ENCODE peak calls at places on chromosome 15, in ten cellular contexts. One of them, this sample, is unnamed.

GRCh38 chr15:85027033-85027380 is 45.4 kb downstream of the PDE8A start:
- DNase-seq in stimulated activated CD8-positive, alpha-beta memory T cell treated with anti-CD3 and anti-CD28 coated beads, Interleukin-7, amount 100 ng/mL, for 48 hours: no peak
- DNase-seq in right atrium auricular region: no peak
- DNase-seq in WTC11: no peak
- DNase-seq in sigmoid colon: no peak
- DNase-seq in Ammon's horn: no peak
- DNase-seq in H54: no peak
- DNase-seq in tibial artery: no peak
- DNase-seq in ascending aorta: no peak
- DNase-seq in activated CD4-positive, alpha-beta memory T cell treated with anti-CD3 and anti-CD28 coated beads for 36 hours: no peak
- DNase-seq in this sample: no peak

GRCh38 chr15:77012117-77012712 is 17.3 kb downstream of the PSTPIP1 start:
- DNase-seq in stimulated activated CD8-positive, alpha-beta memory T cell treated with anti-CD3 and anti-CD28 coated beads, Interleukin-7, amount 100 ng/mL, for 48 hours: no peak
- DNase-seq in right atrium auricular region: no peak
- DNase-seq in WTC11: no peak
- DNase-seq in sigmoid colon: no peak
- DNase-seq in Ammon's horn: no peak
- DNase-seq in H54: no peak
- DNase-seq in tibial artery: no peak
- DNase-seq in ascending aorta: no peak
- DNase-seq in activated CD4-positive, alpha-beta memory T cell treated with anti-CD3 and anti-CD28 coated beads for 36 hours: no peak
- DNase-seq in this sample: no peak

GRCh38 chr15:40090774-40091455 is 17.8 kb downstream of the BMF start:
- DNase-seq in stimulated activated CD8-positive, alpha-beta memory T cell treated with anti-CD3 and anti-CD28 coated beads, Interleukin-7, amount 100 ng/mL, for 48 hours: no peak
- DNase-seq in right atrium auricular region: no peak
- DNase-seq in WTC11: no peak
- DNase-seq in sigmoid colon: no peak
- DNase-seq in Ammon's horn: no peak
- DNase-seq in H54: no peak
- DNase-seq in tibial artery: peak
- DNase-seq in ascending aorta: no peak
- DNase-seq in activated CD4-positive, alpha-beta memory T cell treated with anti-CD3 and anti-CD28 coated beads for 36 hours: no peak
- DNase-seq in this sample: no peak

GRCh38 chr15:70253461-70254156 is 155.9 kb upstream of the TLE3 start:
- DNase-seq in stimulated activated CD8-positive, alpha-beta memory T cell treated with anti-CD3 and anti-CD28 coated beads, Interleukin-7, amount 100 ng/mL, for 48 hours: no peak
- DNase-seq in right atrium auricular region: no peak
- DNase-seq in WTC11: no peak
- DNase-seq in sigmoid colon: no peak
- DNase-seq in Ammon's horn: no peak
- DNase-seq in H54: no peak
- DNase-seq in tibial artery: peak
- DNase-seq in ascending aorta: no peak
- DNase-seq in activated CD4-positive, alpha-beta memory T cell treated with anti-CD3 and anti-CD28 coated beads for 36 hours: no peak
- DNase-seq in this sample: no peak

GRCh38 chr15:64009241-64009640 is 37.0 kb downstream of the DAPK2 start:
- DNase-seq in stimulated activated CD8-positive, alpha-beta memory T cell treated with anti-CD3 and anti-CD28 coated beads, Interleukin-7, amount 100 ng/mL, for 48 hours: no peak
- DNase-seq in right atrium auricular region: no peak
- DNase-seq in WTC11: no peak
- DNase-seq in sigmoid colon: no peak
- DNase-seq in Ammon's horn: no peak
- DNase-seq in H54: no peak
- DNase-seq in tibial artery: no peak
- DNase-seq in ascending aorta: no peak
- DNase-seq in activated CD4-positive, alpha-beta memory T cell treated with anti-CD3 and anti-CD28 coated beads for 36 hours: peak
- DNase-seq in this sample: no peak

GRCh38 chr15:38252481-38253311 is at the start of gene SPRED1:
- DNase-seq in stimulated activated CD8-positive, alpha-beta memory T cell treated with anti-CD3 and anti-CD28 coated beads, Interleukin-7, amount 100 ng/mL, for 48 hours: peak
- DNase-seq in right atrium auricular region: peak
- DNase-seq in WTC11: peak
- DNase-seq in sigmoid colon: peak
- DNase-seq in Ammon's horn: peak
- DNase-seq in H54: peak
- DNase-seq in tibial artery: peak
- DNase-seq in ascending aorta: peak
- DNase-seq in activated CD4-positive, alpha-beta memory T cell treated with anti-CD3 and anti-CD28 coated beads for 36 hours: peak
- DNase-seq in this sample: peak

GRCh38 chr15:92925409-92925808 is 25.3 kb downstream of the CHD2 start:
- DNase-seq in stimulated activated CD8-positive, alpha-beta memory T cell treated with anti-CD3 and anti-CD28 coated beads, Interleukin-7, amount 100 ng/mL, for 48 hours: no peak
- DNase-seq in right atrium auricular region: no peak
- DNase-seq in WTC11: no peak
- DNase-seq in sigmoid colon: no peak
- DNase-seq in Ammon's horn: no peak
- DNase-seq in H54: no peak
- DNase-seq in tibial artery: no peak
- DNase-seq in ascending aorta: no peak
- DNase-seq in activated CD4-positive, alpha-beta memory T cell treated with anti-CD3 and anti-CD28 coated beads for 36 hours: no peak
- DNase-seq in this sample: no peak

GRCh38 chr15:70186152-70186551 is 88.4 kb upstream of the TLE3 start:
- DNase-seq in stimulated activated CD8-positive, alpha-beta memory T cell treated with anti-CD3 and anti-CD28 coated beads, Interleukin-7, amount 100 ng/mL, for 48 hours: no peak
- DNase-seq in right atrium auricular region: no peak
- DNase-seq in WTC11: no peak
- DNase-seq in sigmoid colon: peak
- DNase-seq in Ammon's horn: no peak
- DNase-seq in H54: no peak
- DNase-seq in tibial artery: no peak
- DNase-seq in ascending aorta: no peak
- DNase-seq in activated CD4-positive, alpha-beta memory T cell treated with anti-CD3 and anti-CD28 coated beads for 36 hours: no peak
- DNase-seq in this sample: no peak

GRCh38 chr15:47756872-47757271 is 39.6 kb downstream of the SEMA6D start:
- DNase-seq in stimulated activated CD8-positive, alpha-beta memory T cell treated with anti-CD3 and anti-CD28 coated beads, Interleukin-7, amount 100 ng/mL, for 48 hours: no peak
- DNase-seq in right atrium auricular region: no peak
- DNase-seq in WTC11: no peak
- DNase-seq in sigmoid colon: no peak
- DNase-seq in Ammon's horn: peak
- DNase-seq in H54: no peak
- DNase-seq in tibial artery: no peak
- DNase-seq in ascending aorta: peak
- DNase-seq in activated CD4-positive, alpha-beta memory T cell treated with anti-CD3 and anti-CD28 coated beads for 36 hours: no peak
- DNase-seq in this sample: no peak

GRCh38 chr15:66294157-66294931 is 976 bp downstream of the DIS3L start:
- DNase-seq in stimulated activated CD8-positive, alpha-beta memory T cell treated with anti-CD3 and anti-CD28 coated beads, Interleukin-7, amount 100 ng/mL, for 48 hours: no peak
- DNase-seq in right atrium auricular region: peak
- DNase-seq in WTC11: no peak
- DNase-seq in sigmoid colon: no peak
- DNase-seq in Ammon's horn: peak
- DNase-seq in H54: peak
- DNase-seq in tibial artery: no peak
- DNase-seq in ascending aorta: no peak
- DNase-seq in activated CD4-positive, alpha-beta memory T cell treated with anti-CD3 and anti-CD28 coated beads for 36 hours: peak
- DNase-seq in this sample: no peak

GRCh38 chr15:90562669-90563068 is 32.9 kb downstream of the CRTC3 start:
- DNase-seq in stimulated activated CD8-positive, alpha-beta memory T cell treated with anti-CD3 and anti-CD28 coated beads, Interleukin-7, amount 100 ng/mL, for 48 hours: no peak
- DNase-seq in right atrium auricular region: no peak
- DNase-seq in WTC11: no peak
- DNase-seq in sigmoid colon: no peak
- DNase-seq in Ammon's horn: no peak
- DNase-seq in H54: no peak
- DNase-seq in tibial artery: no peak
- DNase-seq in ascending aorta: no peak
- DNase-seq in activated CD4-positive, alpha-beta memory T cell treated with anti-CD3 and anti-CD28 coated beads for 36 hours: no peak
- DNase-seq in this sample: no peak

GRCh38 chr15:80991446-80991845 is 1.8 kb upstream of the MESD start:
- DNase-seq in stimulated activated CD8-positive, alpha-beta memory T cell treated with anti-CD3 and anti-CD28 coated beads, Interleukin-7, amount 100 ng/mL, for 48 hours: no peak
- DNase-seq in right atrium auricular region: peak
- DNase-seq in WTC11: no peak
- DNase-seq in sigmoid colon: peak
- DNase-seq in Ammon's horn: peak
- DNase-seq in H54: no peak
- DNase-seq in tibial artery: peak
- DNase-seq in ascending aorta: peak
- DNase-seq in activated CD4-positive, alpha-beta memory T cell treated with anti-CD3 and anti-CD28 coated beads for 36 hours: peak
- DNase-seq in this sample: peak

GRCh38 chr15:29024681-29025080 is 138.9 kb downstream of the APBA2 start:
- DNase-seq in stimulated activated CD8-positive, alpha-beta memory T cell treated with anti-CD3 and anti-CD28 coated beads, Interleukin-7, amount 100 ng/mL, for 48 hours: no peak
- DNase-seq in right atrium auricular region: no peak
- DNase-seq in WTC11: no peak
- DNase-seq in sigmoid colon: no peak
- DNase-seq in Ammon's horn: no peak
- DNase-seq in H54: no peak
- DNase-seq in tibial artery: no peak
- DNase-seq in ascending aorta: no peak
- DNase-seq in activated CD4-positive, alpha-beta memory T cell treated with anti-CD3 and anti-CD28 coated beads for 36 hours: no peak
- DNase-seq in this sample: no peak

GRCh38 chr15:73697033-73697467 is 12.9 kb downstream of the CD276 start:
- DNase-seq in stimulated activated CD8-positive, alpha-beta memory T cell treated with anti-CD3 and anti-CD28 coated beads, Interleukin-7, amount 100 ng/mL, for 48 hours: peak
- DNase-seq in right atrium auricular region: peak
- DNase-seq in WTC11: peak
- DNase-seq in sigmoid colon: peak
- DNase-seq in Ammon's horn: peak
- DNase-seq in H54: peak
- DNase-seq in tibial artery: peak
- DNase-seq in ascending aorta: peak
- DNase-seq in activated CD4-positive, alpha-beta memory T cell treated with anti-CD3 and anti-CD28 coated beads for 36 hours: peak
- DNase-seq in this sample: no peak

GRCh38 chr15:88250826-88251225 is 5.7 kb downstream of the NTRK3 start:
- DNase-seq in stimulated activated CD8-positive, alpha-beta memory T cell treated with anti-CD3 and anti-CD28 coated beads, Interleukin-7, amount 100 ng/mL, for 48 hours: no peak
- DNase-seq in right atrium auricular region: no peak
- DNase-seq in WTC11: no peak
- DNase-seq in sigmoid colon: no peak
- DNase-seq in Ammon's horn: no peak
- DNase-seq in H54: no peak
- DNase-seq in tibial artery: no peak
- DNase-seq in ascending aorta: no peak
- DNase-seq in activated CD4-positive, alpha-beta memory T cell treated with anti-CD3 and anti-CD28 coated beads for 36 hours: no peak
- DNase-seq in this sample: no peak

GRCh38 chr15:60735559-60736047 is 256.7 kb upstream of the ICE2 start:
- DNase-seq in stimulated activated CD8-positive, alpha-beta memory T cell treated with anti-CD3 and anti-CD28 coated beads, Interleukin-7, amount 100 ng/mL, for 48 hours: no peak
- DNase-seq in right atrium auricular region: no peak
- DNase-seq in WTC11: no peak
- DNase-seq in sigmoid colon: no peak
- DNase-seq in Ammon's horn: no peak
- DNase-seq in H54: no peak
- DNase-seq in tibial artery: no peak
- DNase-seq in ascending aorta: no peak
- DNase-seq in activated CD4-positive, alpha-beta memory T cell treated with anti-CD3 and anti-CD28 coated beads for 36 hours: no peak
- DNase-seq in this sample: no peak

GRCh38 chr15:77516076-77516475 is 95.4 kb downstream of the HMG20A start:
- DNase-seq in stimulated activated CD8-positive, alpha-beta memory T cell treated with anti-CD3 and anti-CD28 coated beads, Interleukin-7, amount 100 ng/mL, for 48 hours: no peak
- DNase-seq in right atrium auricular region: no peak
- DNase-seq in WTC11: no peak
- DNase-seq in sigmoid colon: no peak
- DNase-seq in Ammon's horn: no peak
- DNase-seq in H54: peak
- DNase-seq in tibial artery: no peak
- DNase-seq in ascending aorta: no peak
- DNase-seq in activated CD4-positive, alpha-beta memory T cell treated with anti-CD3 and anti-CD28 coated beads for 36 hours: no peak
- DNase-seq in this sample: no peak

GRCh38 chr15:77863491-77864105 is 213.9 kb downstream of the TBC1D2B start:
- DNase-seq in stimulated activated CD8-positive, alpha-beta memory T cell treated with anti-CD3 and anti-CD28 coated beads, Interleukin-7, amount 100 ng/mL, for 48 hours: no peak
- DNase-seq in right atrium auricular region: no peak
- DNase-seq in WTC11: no peak
- DNase-seq in sigmoid colon: no peak
- DNase-seq in Ammon's horn: no peak
- DNase-seq in H54: no peak
- DNase-seq in tibial artery: peak
- DNase-seq in ascending aorta: no peak
- DNase-seq in activated CD4-positive, alpha-beta memory T cell treated with anti-CD3 and anti-CD28 coated beads for 36 hours: no peak
- DNase-seq in this sample: no peak

GRCh38 chr15:76401285-76401684 is 64.7 kb downstream of the ISL2 start:
- DNase-seq in stimulated activated CD8-positive, alpha-beta memory T cell treated with anti-CD3 and anti-CD28 coated beads, Interleukin-7, amount 100 ng/mL, for 48 hours: no peak
- DNase-seq in right atrium auricular region: no peak
- DNase-seq in WTC11: no peak
- DNase-seq in sigmoid colon: no peak
- DNase-seq in Ammon's horn: no peak
- DNase-seq in H54: no peak
- DNase-seq in tibial artery: no peak
- DNase-seq in ascending aorta: no peak
- DNase-seq in activated CD4-positive, alpha-beta memory T cell treated with anti-CD3 and anti-CD28 coated beads for 36 hours: no peak
- DNase-seq in this sample: no peak

GRCh38 chr15:99735868-99736267 is 2.6 kb upstream of the LYSMD4 start:
- DNase-seq in stimulated activated CD8-positive, alpha-beta memory T cell treated with anti-CD3 and anti-CD28 coated beads, Interleukin-7, amount 100 ng/mL, for 48 hours: no peak
- DNase-seq in right atrium auricular region: no peak
- DNase-seq in WTC11: no peak
- DNase-seq in sigmoid colon: no peak
- DNase-seq in Ammon's horn: no peak
- DNase-seq in H54: no peak
- DNase-seq in tibial artery: no peak
- DNase-seq in ascending aorta: peak
- DNase-seq in activated CD4-positive, alpha-beta memory T cell treated with anti-CD3 and anti-CD28 coated beads for 36 hours: no peak
- DNase-seq in this sample: peak

GRCh38 chr15:26667222-26667988 is 105.5 kb downstream of the GABRB3 start:
- DNase-seq in stimulated activated CD8-positive, alpha-beta memory T cell treated with anti-CD3 and anti-CD28 coated beads, Interleukin-7, amount 100 ng/mL, for 48 hours: no peak
- DNase-seq in right atrium auricular region: no peak
- DNase-seq in WTC11: no peak
- DNase-seq in sigmoid colon: no peak
- DNase-seq in Ammon's horn: peak
- DNase-seq in H54: no peak
- DNase-seq in tibial artery: no peak
- DNase-seq in ascending aorta: no peak
- DNase-seq in activated CD4-positive, alpha-beta memory T cell treated with anti-CD3 and anti-CD28 coated beads for 36 hours: no peak
- DNase-seq in this sample: no peak

GRCh38 chr15:84616235-84616634 is 15.4 kb downstream of the ZSCAN2 start:
- DNase-seq in stimulated activated CD8-positive, alpha-beta memory T cell treated with anti-CD3 and anti-CD28 coated beads, Interleukin-7, amount 100 ng/mL, for 48 hours: no peak
- DNase-seq in right atrium auricular region: no peak
- DNase-seq in WTC11: no peak
- DNase-seq in sigmoid colon: peak
- DNase-seq in Ammon's horn: no peak
- DNase-seq in H54: no peak
- DNase-seq in tibial artery: peak
- DNase-seq in ascending aorta: no peak
- DNase-seq in activated CD4-positive, alpha-beta memory T cell treated with anti-CD3 and anti-CD28 coated beads for 36 hours: no peak
- DNase-seq in this sample: no peak

GRCh38 chr15:71151061-71151460 is 35.8 kb downstream of the THSD4 start:
- DNase-seq in stimulated activated CD8-positive, alpha-beta memory T cell treated with anti-CD3 and anti-CD28 coated beads, Interleukin-7, amount 100 ng/mL, for 48 hours: no peak
- DNase-seq in right atrium auricular region: no peak
- DNase-seq in WTC11: no peak
- DNase-seq in sigmoid colon: no peak
- DNase-seq in Ammon's horn: no peak
- DNase-seq in H54: no peak
- DNase-seq in tibial artery: no peak
- DNase-seq in ascending aorta: no peak
- DNase-seq in activated CD4-positive, alpha-beta memory T cell treated with anti-CD3 and anti-CD28 coated beads for 36 hours: no peak
- DNase-seq in this sample: no peak

GRCh38 chr15:30984542-30984941 is 6.9 kb downstream of the MTMR10 start:
- DNase-seq in stimulated activated CD8-positive, alpha-beta memory T cell treated with anti-CD3 and anti-CD28 coated beads, Interleukin-7, amount 100 ng/mL, for 48 hours: no peak
- DNase-seq in right atrium auricular region: no peak
- DNase-seq in WTC11: no peak
- DNase-seq in sigmoid colon: no peak
- DNase-seq in Ammon's horn: peak
- DNase-seq in H54: no peak
- DNase-seq in tibial artery: no peak
- DNase-seq in ascending aorta: no peak
- DNase-seq in activated CD4-positive, alpha-beta memory T cell treated with anti-CD3 and anti-CD28 coated beads for 36 hours: no peak
- DNase-seq in this sample: no peak